ENCODE peak calls at places on chromosomes 2 and 18, in six cellular contexts. S, D, C, F, R and A are unnamed samples.

GRCh38 chr2:198383392-198383791 is 579.0 kb downstream of the PLCL1 start:
- DNase-seq in C (no peak), D (no peak), R (no peak), S (no peak), F (no peak), A (no peak)

GRCh38 chr2:223618172-223619035 is 16.2 kb upstream of the SCG2 start:
- DNase-seq in F (no peak), C (no peak), R (peak; percentile 70), S (no peak), D (peak; percentile 5), A (no peak)

GRCh38 chr2:98577313-98577712 is 31.0 kb downstream of the COA5 start:
- DNase-seq in D (no peak), S (no peak), C (no peak), F (no peak), R (no peak), A (no peak)

GRCh38 chr2:204625135-204625534 is 79.9 kb downstream of the PARD3B start:
- DNase-seq in C (no peak), F (no peak), D (no peak), S (no peak), R (no peak), A (no peak)

GRCh38 chr2:19979932-19980331 is 10.0 kb downstream of the WDR35 start:
- DNase-seq in F (no peak), S (no peak), D (no peak), C (no peak), R (no peak), A (no peak)

GRCh38 chr18:13433685-13434084 is 215.1 kb downstream of the LDLRAD4 start:
- DNase-seq in F (no peak), C (no peak), D (no peak), S (no peak), R (no peak), A (no peak)

GRCh38 chr2:234071664-234072063 is 21.2 kb downstream of the SPP2 start:
- DNase-seq in D (no peak), S (no peak), R (no peak), F (no peak), C (no peak), A (no peak)

GRCh38 chr2:190904644-190905043 is 24.0 kb downstream of the GLS start:
- DNase-seq in D (no peak), S (no peak), C (no peak), R (no peak), F (no peak), A (no peak)

GRCh38 chr2:25236736-25237135 is 68.4 kb upstream of the POMC start:
- DNase-seq in F (no peak), C (no peak), R (no peak), S (no peak), D (no peak), A (no peak)

GRCh38 chr2:231523451-231524266 is 6.6 kb downstream of the NMUR1 start:
- DNase-seq in S (no peak), R (no peak), D (no peak), F (no peak), C (no peak), A (no peak)

GRCh38 chr2:161415041-161415440 is 1.1 kb upstream of the TBR1 start:
- DNase-seq in D (no peak), C (no peak), R (no peak), F (no peak), S (no peak), A (no peak)

GRCh38 chr2:232925153-232925768 is 55.2 kb downstream of the SNORC start:
- DNase-seq in F (no peak), R (peak; percentile 51), C (no peak), S (no peak), D (no peak), A (no peak)

GRCh38 chr2:2810504-2810903 is 479.4 kb upstream of the MYT1L start:
- DNase-seq in D (no peak), C (no peak), S (no peak), R (peak; percentile 47), F (no peak), A (no peak)

GRCh38 chr2:159615936-159616733 is at the start of gene BAZ2B:
- DNase-seq in F (peak; percentile 39), D (peak; percentile 61), C (no peak), R (no peak), S (no peak), A (peak; percentile 19)

GRCh38 chr18:23498877-23499570 is 4.3 kb upstream of the RMC1 start:
- DNase-seq in F (peak; percentile 62), C (no peak), R (peak; percentile 66), S (no peak), D (peak; percentile 65), A (no peak)

GRCh38 chr2:207825958-207826330 is 56.2 kb upstream of the FZD5 start:
- DNase-seq in D (no peak), C (no peak), R (no peak), S (no peak), F (no peak), A (no peak)

GRCh38 chr2:171225302-171225980 is 64.7 kb upstream of the TLK1 start:
- DNase-seq in C (no peak), R (no peak), D (no peak), F (peak; percentile 57), S (no peak), A (no peak)

GRCh38 chr2:189221811-189222210 is 42.2 kb upstream of the COL5A2 start:
- DNase-seq in S (no peak), R (no peak), D (no peak), C (no peak), F (no peak), A (no peak)

GRCh38 chr2:188811522-188811921 is 162.7 kb upstream of the COL3A1 start:
- DNase-seq in R (no peak), C (no peak), S (no peak), D (no peak), F (no peak), A (no peak)

GRCh38 chr2:120220756-120221155 is 2.4 kb downstream of the TMEM185B start:
- DNase-seq in F (no peak), D (no peak), R (no peak), S (no peak), C (no peak), A (no peak)

GRCh38 chr18:31978616-31979015 is 35.7 kb upstream of the TRAPPC8 start:
- DNase-seq in C (no peak), S (no peak), R (no peak), F (no peak), D (no peak), A (no peak)

GRCh38 chr2:68936889-68937288 is 15.8 kb downstream of the GKN2 start:
- DNase-seq in S (no peak), C (no peak), R (no peak), D (no peak), F (no peak), A (no peak)

GRCh38 chr2:188267776-188268175 is 23.9 kb upstream of the GULP1 start:
- DNase-seq in R (no peak), S (no peak), C (no peak), D (no peak), F (no peak), A (no peak)

GRCh38 chr2:56448999-56449431 is 265.2 kb downstream of the CCDC85A start:
- DNase-seq in C (no peak), S (no peak), R (no peak), D (no peak), F (peak; percentile 88), A (no peak)

GRCh38 chr2:25743132-25743830 is 69.9 kb upstream of the DTNB start:
- DNase-seq in R (no peak), C (no peak), F (no peak), S (peak; percentile 5), D (no peak), A (no peak)

GRCh38 chr2:136134126-136134525 is 16.2 kb upstream of the CXCR4 start:
- DNase-seq in D (no peak), R (no peak), F (no peak), C (no peak), S (no peak), A (no peak)

GRCh38 chr2:215699018-215699417 is 263.1 kb upstream of the FN1 start:
- DNase-seq in C (no peak), F (no peak), D (no peak), R (no peak), S (no peak), A (no peak)

GRCh38 chr2:57842531-57842930 is 204.1 kb upstream of the VRK2 start:
- DNase-seq in F (no peak), S (no peak), D (no peak), C (no peak), R (no peak), A (no peak)

GRCh38 chr2:201451330-201452057 is at the start of the genes STRADB and TRAK2:
- DNase-seq in S (peak; percentile 80), F (peak; percentile 95), D (peak; percentile 85), C (peak; percentile 89), R (peak; percentile 93), A (peak; percentile 89)
- TF ChIP-seq POLR2A in S (peak; percentile 95), F (peak; percentile 94), D (peak; percentile 85), C (peak; percentile 90), R (no peak), A (peak; percentile 94)

GRCh38 chr2:7053650-7054262 is 136.5 kb downstream of the RNF144A start:
- DNase-seq in R (no peak), D (no peak), C (no peak), S (no peak), F (no peak), A (no peak)
- TF ChIP-seq TAF1 in R (no peak), D (no peak), C (no peak), S (no peak), F (no peak), A (no peak)

GRCh38 chr2:183124222-183124956 is at the start of gene NUP35:
- DNase-seq in D (peak; percentile 84), R (peak; percentile 94), C (peak; percentile 33), F (peak; percentile 93), S (peak; percentile 65), A (peak; percentile 36)
- TF ChIP-seq POLR2A in D (peak; percentile 95), R (peak; percentile 84), C (peak; percentile 87), F (peak; percentile 91), S (peak; percentile 75), A (peak; percentile 86)

DNA sequence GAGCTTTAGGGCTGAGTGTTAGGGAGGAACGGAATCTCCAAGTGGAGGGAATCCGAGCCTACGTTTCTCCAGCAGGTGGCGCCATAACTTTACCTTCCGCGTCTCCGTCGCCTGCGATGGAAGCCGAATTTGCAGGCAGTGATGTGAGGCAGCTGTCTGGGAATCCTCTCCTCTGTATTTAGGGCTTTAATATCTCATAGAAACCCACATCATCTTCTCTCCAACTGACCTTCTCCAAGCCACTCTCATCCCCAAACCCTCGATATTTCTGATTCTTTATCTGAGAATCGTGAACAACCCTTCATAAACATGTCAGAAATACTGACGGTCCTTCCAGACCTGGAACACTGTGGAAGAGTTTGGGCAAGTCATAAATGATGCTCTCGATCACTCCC is 27.5 kb downstream of the SIX2 start:
- DNase-seq in C (peak; percentile 68), F (peak; percentile 58), S (no peak), D (peak; percentile 71), R (peak; percentile 93), A (peak; percentile 54)
- TF ChIP-seq TAF1 in C (no peak), F (no peak), S (no peak), D (no peak), R (no peak), A (no peak)

GRCh38 chr2:131682122-131682944 is 154.6 kb downstream of the CCDC74A start:
- DNase-seq in C (peak; percentile 75), F (peak; percentile 80), R (peak; percentile 81), S (no peak), D (peak; percentile 48), A (peak; percentile 74)
- TF ChIP-seq POLR2A in C (peak; percentile 87), F (peak; percentile 86), R (no peak), S (peak; percentile 96), D (no peak), A (peak; percentile 82)

GRCh38 chr2:185255566-185255965 is 483.0 kb upstream of the FSIP2 start:
- DNase-seq in S (no peak), D (no peak), F (peak; percentile 28), R (no peak), C (no peak), A (no peak)
- TF ChIP-seq TAF1 in S (no peak), D (no peak), F (no peak), R (no peak), C (no peak), A (no peak)